ENCODE peak calls at places on chromosomes 7 and 10, in eight cellular contexts. O is activated naive CD8-positive, alpha-beta T cell treated with anti-CD3 and anti-CD28 coated beads for 36 hours; S is stimulated activated naive B cell treated with anti-CD40 and anti-IgM and Interleukin-4, amounts not matched to agents 10 μg/mL and 1 μg/mL and 100 μg/mL, for 72 hours; U is activated T-helper 1 cell treated with anti-CD3 and anti-CD28 coated beads, Interleukin-2, amount 50 U/mL, for 16 hours; T is hepatocyte; Q is amniotic stem cell; W is GF-D8; X is epithelial cell of esophagus. K is an unnamed sample.

GRCh38 chr7:86733783-86734182 is 90.1 kb downstream of the GRM3 start:
- DNase-seq in U (no peak), S (no peak), W (no peak), O (no peak), Q (no peak), T (no peak), X (peak), K (no peak)

GRCh38 chr7:143891457-143891856 is 10.5 kb downstream of the TCAF1 start:
- DNase-seq in X (no peak), T (no peak), S (no peak), W (no peak), U (no peak), O (no peak), Q (no peak), K (no peak)

GRCh38 chr10:132644544-132645530 is 107.2 kb downstream of the INPP5A start:
- DNase-seq in X (no peak), T (no peak), U (no peak), S (no peak), O (no peak), W (no peak), Q (no peak), K (no peak)

GRCh38 chr10:49292565-49293207 is 6.3 kb upstream of the C10orf71 start:
- DNase-seq in U (no peak), O (no peak), Q (no peak), T (no peak), S (no peak), X (no peak), W (no peak), K (no peak)

GRCh38 chr10:109018892-109019507 is 904.3 kb downstream of the XPNPEP1 start:
- DNase-seq in X (no peak), W (no peak), Q (no peak), S (no peak), U (no peak), O (no peak), T (no peak), K (no peak)

GRCh38 chr10:103451091-103451801 is 924 bp downstream of the CALHM2 start:
- DNase-seq in X (peak), S (no peak), Q (no peak), U (peak), O (peak), T (no peak), W (peak), K (peak)

GRCh38 chr7:14419554-14419953 is 430.1 kb upstream of the ETV1 start:
- DNase-seq in S (no peak), W (no peak), X (no peak), U (no peak), T (no peak), O (no peak), Q (no peak), K (no peak)

GRCh38 chr7:36390199-36391090 is 783 bp downstream of the ANLN start:
- DNase-seq in O (peak), W (peak), X (peak), S (peak), Q (peak), U (peak), T (peak), K (peak)

GRCh38 chr10:34538291-34538829 is 276.7 kb downstream of the PARD3 start:
- DNase-seq in S (no peak), W (no peak), O (no peak), T (no peak), Q (no peak), X (peak), U (no peak), K (no peak)

GRCh38 chr10:124464028-124464751 is 2.6 kb downstream of the LHPP start:
- DNase-seq in O (no peak), U (no peak), S (no peak), X (no peak), Q (no peak), T (no peak), W (no peak), K (no peak)

GRCh38 chr10:22042557-22043326 is 39.2 kb upstream of the DNAJC1 start:
- DNase-seq in T (peak), W (no peak), U (no peak), Q (no peak), S (no peak), O (no peak), X (peak), K (no peak)

GRCh38 chr10:5400843-5401242 is 3.8 kb downstream of the TUBAL3 start:
- DNase-seq in U (no peak), W (no peak), Q (no peak), O (no peak), X (no peak), T (no peak), S (no peak), K (no peak)

GRCh38 chr10:80491251-80492102 is 37.4 kb downstream of the TSPAN14 start:
- DNase-seq in W (peak), Q (no peak), U (no peak), X (no peak), S (no peak), O (no peak), T (no peak), K (no peak)

GRCh38 chr10:43282881-43283280 is 16.0 kb upstream of the RASGEF1A start:
- DNase-seq in O (no peak), Q (no peak), S (no peak), W (no peak), X (peak), U (no peak), T (peak), K (peak)

GRCh38 chr10:80158598-80159127 is 26.1 kb downstream of the PLAC9 start:
- DNase-seq in X (peak), S (no peak), Q (peak), T (peak), U (no peak), W (peak), O (no peak), K (peak)

GRCh38 chr10:36301139-36301538 is 659.0 kb upstream of the FZD8 start:
- DNase-seq in W (no peak), Q (no peak), S (no peak), O (no peak), X (no peak), T (no peak), U (no peak), K (no peak)

GRCh38 chr7:57256637-57257375 is 124.6 kb upstream of the ZNF479 start:
- DNase-seq in X (no peak), Q (no peak), W (no peak), O (no peak), S (no peak), T (no peak), U (no peak), K (no peak)

GRCh38 chr10:133124357-133125211 is 35.4 kb upstream of the KNDC1 start:
- DNase-seq in X (no peak), Q (no peak), O (peak), T (peak), W (no peak), S (no peak), U (no peak), K (peak)

GRCh38 chr7:3942778-3943177 is 641.7 kb downstream of the SDK1 start:
- DNase-seq in T (no peak), S (no peak), W (no peak), O (no peak), Q (no peak), X (no peak), U (no peak), K (no peak)

GRCh38 chr7:23347682-23348180 is 48.6 kb downstream of the MALSU1 start:
- DNase-seq in U (no peak), X (peak), W (no peak), Q (peak), S (no peak), O (no peak), T (no peak), K (peak)

GRCh38 chr10:2978111-2978510 is 89.2 kb upstream of the PFKP start:
- DNase-seq in S (no peak), T (peak), Q (no peak), U (no peak), O (no peak), X (peak), W (peak), K (peak)

GRCh38 chr10:5343979-5344378 is 20.8 kb upstream of the UCN3 start:
- DNase-seq in Q (no peak), T (no peak), U (no peak), X (no peak), S (no peak), O (no peak), W (no peak), K (no peak)

GRCh38 chr7:28708033-28708451 is 250.1 kb downstream of the TRIL start:
- DNase-seq in T (peak), O (no peak), Q (no peak), W (no peak), U (no peak), S (no peak), X (no peak), K (no peak)

GRCh38 chr7:134693256-134693655 is 46.6 kb downstream of the BPGM start:
- DNase-seq in Q (peak), O (peak), X (peak), T (peak), S (no peak), W (no peak), U (no peak), K (peak)

GRCh38 chr10:127918570-127918969 is 11.7 kb downstream of the PTPRE start:
- DNase-seq in Q (no peak), W (no peak), T (no peak), U (no peak), S (no peak), O (no peak), X (no peak), K (no peak)

GRCh38 chr7:55533050-55533728 is 39.1 kb downstream of the VOPP1 start:
- DNase-seq in S (peak), U (peak), Q (no peak), O (peak), T (no peak), X (peak), W (peak), K (no peak)